ENCODE peak calls at places on chromosome 1, in four cellular contexts. X is K562, O is GM12878, H is HepG2. Q is an unnamed sample.

GRCh38 chr1:173224280-173224886 is 17.3 kb upstream of the TNFSF4 start:
- DNase-seq in O (no peak), X (no peak), H (no peak), Q (no peak)

GRCh38 chr1:54604572-54605370 is 18.6 kb downstream of the FAM151A start:
- DNase-seq in O (peak; percentile 17), H (no peak), X (no peak), Q (no peak)

GRCh38 chr1:154304664-154305337 is 16.1 kb upstream of the AQP10 start:
- DNase-seq in X (no peak), H (peak; percentile 28), O (no peak), Q (no peak)

GRCh38 chr1:36273024-36273423 is 33.1 kb upstream of the SH3D21 start:
- DNase-seq in O (no peak), X (peak; percentile 39), H (no peak), Q (no peak)

GRCh38 chr1:112923234-112923955 is 32.6 kb downstream of the SLC16A1 start:
- DNase-seq in X (no peak), H (no peak), O (no peak), Q (no peak)

GRCh38 chr1:208332774-208333126 is 88.6 kb upstream of the PLXNA2 start:
- DNase-seq in O (no peak), H (no peak), X (no peak), Q (no peak)

GRCh38 chr1:156741613-156741983 is 710 bp upstream of the MRPL24 start:
- DNase-seq in H (no peak), O (no peak), X (no peak), Q (no peak)

GRCh38 chr1:57788333-57788732 is 364.5 kb upstream of the DAB1 start:
- DNase-seq in X (no peak), H (no peak), O (no peak), Q (no peak)

GRCh38 chr1:222592171-222592570 is 2.4 kb upstream of the TAF1A start:
- DNase-seq in X (no peak), H (no peak), O (no peak), Q (no peak)

GRCh38 chr1:151061012-151061401 is 810 bp downstream of the MLLT11 start:
- DNase-seq in X (no peak), H (no peak), O (no peak), Q (no peak)

GRCh38 chr1:9606948-9607347 is 18.2 kb downstream of the TMEM201 start:
- DNase-seq in X (no peak), O (no peak), H (no peak), Q (no peak)

GRCh38 chr1:47758341-47759237 is 238.6 kb downstream of the TRABD2B start:
- DNase-seq in O (no peak), X (no peak), H (no peak), Q (no peak)

GRCh38 chr1:47756006-47756405 is 241.2 kb downstream of the TRABD2B start:
- DNase-seq in X (no peak), O (no peak), H (no peak), Q (no peak)

GRCh38 chr1:47757226-47757975 is 239.8 kb downstream of the TRABD2B start:
- DNase-seq in X (no peak), H (no peak), O (no peak), Q (no peak)

GRCh38 chr1:47755368-47755990 is 241.7 kb downstream of the TRABD2B start:
- DNase-seq in O (no peak), H (peak; percentile 35), X (peak; percentile 79), Q (peak; percentile 62)

GRCh38 chr1:47756411-47756810 is 240.8 kb downstream of the TRABD2B start:
- DNase-seq in O (no peak), H (no peak), X (no peak), Q (no peak)
- TF ChIP-seq FOXK2 in O (no peak), H (no peak), X (no peak), Q (no peak)

GRCh38 chr1:169217621-169218020 is 111.1 kb downstream of the ATP1B1 start:
- DNase-seq in H (no peak), X (no peak), O (no peak), Q (no peak)
- TF ChIP-seq FOXK2 in H (no peak), X (no peak), O (no peak), Q (no peak)

GRCh38 chr1:30657131-30658013 is 66.0 kb downstream of the MATN1 start:
- DNase-seq in O (no peak), H (no peak), X (no peak), Q (no peak)
- TF ChIP-seq FOXK2 in O (no peak), H (no peak), X (no peak), Q (no peak)

DNA sequence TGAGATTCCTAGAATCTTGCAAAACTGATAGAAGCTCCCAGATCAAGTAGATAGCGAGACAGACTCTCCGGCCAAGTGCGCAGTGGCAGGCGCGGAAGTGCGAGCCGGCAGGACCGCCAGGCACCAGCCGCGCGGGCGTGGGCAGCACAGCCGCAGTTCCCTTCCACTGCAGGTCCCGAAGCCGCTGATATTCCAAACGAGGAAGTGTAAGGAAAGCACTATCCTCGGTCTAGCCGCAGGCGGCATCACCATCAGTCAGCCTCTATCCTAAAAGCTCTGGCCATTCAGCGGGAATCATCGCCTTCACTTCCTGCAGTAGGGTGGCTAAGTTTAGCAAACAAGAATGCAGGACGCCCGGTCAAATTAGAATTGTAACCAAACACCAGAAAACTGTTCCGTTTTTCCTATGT is 713 bp downstream of the GLRX2 start:
- DNase-seq in O (no peak), X (peak; percentile 49), H (peak; percentile 23), Q (peak; percentile 55)
- TF ChIP-seq FOXK2 in O (no peak), X (no peak), H (no peak), Q (no peak)

Q was measured in HEK293T.